ENCODE peak calls at places on chromosomes 4 and X, in four cellular contexts. U, P, Y and X are unnamed samples.

GRCh38 chr4:128525939-128526630 is 238.5 kb upstream of the PGRMC2 start:
- DNase-seq in P (no peak), Y (no peak), U (no peak), X (no peak)

GRCh38 chr4:67712000-67712625 is 11.2 kb upstream of the UBA6 start:
- DNase-seq in Y (no peak), P (no peak), U (no peak), X (no peak)

GRCh38 chrX:133054761-133055385 is 42.0 kb downstream of the USP26 start:
- DNase-seq in U (no peak), P (no peak), Y (no peak), X (no peak)

GRCh38 chr4:104451573-104451972 is 43.1 kb downstream of the CXXC4 start:
- DNase-seq in Y (no peak), P (no peak), U (no peak), X (no peak)

GRCh38 chr4:147582386-147583077 is 34.7 kb upstream of the TMEM184C start:
- DNase-seq in P (no peak), U (no peak), Y (no peak), X (no peak)

GRCh38 chr4:38621831-38622230 is 42.2 kb upstream of the KLF3 start:
- DNase-seq in U (no peak), P (no peak), Y (no peak), X (no peak)

GRCh38 chr4:86822136-86822535 is 27.0 kb downstream of the SLC10A6 start:
- DNase-seq in U (no peak), Y (no peak), P (no peak), X (no peak)

GRCh38 chr4:83867221-83867620 is 331.3 kb downstream of the GPAT3 start:
- DNase-seq in U (no peak), Y (no peak), P (no peak), X (no peak)

GRCh38 chrX:118698516-118699247 is 28.7 kb upstream of the IL13RA1 start:
- DNase-seq in U (no peak), P (no peak), Y (no peak), X (no peak)

GRCh38 chr4:186249785-186250739 is 15.9 kb upstream of the F11 start:
- DNase-seq in Y (no peak), P (no peak), U (no peak), X (no peak)

GRCh38 chrX:64202808-64203320 is 2.6 kb downstream of the AMER1 start:
- DNase-seq in Y (no peak), P (no peak), U (no peak), X (no peak)

GRCh38 chr4:15682790-15683495 is 1.3 kb downstream of the FAM200B start:
- DNase-seq in Y (no peak), P (no peak), U (no peak), X (no peak)

GRCh38 chr4:52263612-52264011 is 212.5 kb downstream of the SPATA18 start:
- DNase-seq in U (no peak), P (no peak), Y (no peak), X (no peak)

GRCh38 chr4:38060829-38061431 is 100.7 kb downstream of the PTTG2 start:
- DNase-seq in P (no peak), Y (no peak), U (no peak), X (no peak)

GRCh38 chrX:5142644-5143043 is 1086.0 kb downstream of the NLGN4X start:
- DNase-seq in P (no peak), Y (no peak), U (no peak), X (no peak)

GRCh38 chr4:157992038-157992706 is 180.7 kb downstream of the GASK1B start:
- DNase-seq in U (peak), Y (no peak), P (peak), X (peak)

GRCh38 chrX:7110821-7111276 is 36.7 kb upstream of the STS start:
- DNase-seq in U (no peak), P (no peak), Y (peak), X (no peak)

GRCh38 chrX:138485767-138486166 is 225.8 kb downstream of the FGF13 start:
- DNase-seq in Y (no peak), P (no peak), U (no peak), X (no peak)

GRCh38 chrX:18995216-18995615 is 11.3 kb upstream of the PHKA2 start:
- DNase-seq in Y (no peak), U (no peak), P (peak), X (peak)

GRCh38 chrX:54076903-54077302 is 32.6 kb upstream of the PHF8 start:
- DNase-seq in Y (no peak), P (no peak), U (no peak), X (no peak)

GRCh38 chr4:968621-969394 is 4.6 kb downstream of the DGKQ start:
- DNase-seq in U (no peak), P (no peak), Y (no peak), X (no peak)

GRCh38 chrX:31266172-31267076 is 194.6 kb upstream of the FTHL17 start:
- DNase-seq in P (no peak), Y (no peak), U (peak), X (peak)

GRCh38 chr4:137609693-137610450 is 77.6 kb upstream of the PCDH18 start:
- DNase-seq in U (no peak), P (no peak), Y (no peak), X (no peak)
- TF ChIP-seq POLR2AphosphoS2 in U (no peak), P (no peak), Y (no peak), X (no peak)

GRCh38 chrX:65667157-65667502 is 324 bp upstream of the MSN start:
- DNase-seq in U (no peak), P (no peak), Y (no peak), X (no peak)

GRCh38 chrX:65671966-65672365 is 4.5 kb downstream of the MSN start:
- DNase-seq in P (no peak), Y (no peak), U (no peak), X (no peak)

GRCh38 chrX:65671286-65671685 is 3.8 kb downstream of the MSN start:
- DNase-seq in P (no peak), U (no peak), Y (no peak), X (no peak)

GRCh38 chrX:65667503-65668355 is at the start of gene MSN:
- DNase-seq in P (peak), Y (no peak), U (peak), X (no peak)

GRCh38 chrX:65668362-65669310 is 1.2 kb downstream of the MSN start:
- DNase-seq in U (peak), Y (peak), P (peak), X (no peak)
- TF ChIP-seq POLR2AphosphoS2 in U (no peak), Y (peak), P (no peak), X (no peak)

DNA sequence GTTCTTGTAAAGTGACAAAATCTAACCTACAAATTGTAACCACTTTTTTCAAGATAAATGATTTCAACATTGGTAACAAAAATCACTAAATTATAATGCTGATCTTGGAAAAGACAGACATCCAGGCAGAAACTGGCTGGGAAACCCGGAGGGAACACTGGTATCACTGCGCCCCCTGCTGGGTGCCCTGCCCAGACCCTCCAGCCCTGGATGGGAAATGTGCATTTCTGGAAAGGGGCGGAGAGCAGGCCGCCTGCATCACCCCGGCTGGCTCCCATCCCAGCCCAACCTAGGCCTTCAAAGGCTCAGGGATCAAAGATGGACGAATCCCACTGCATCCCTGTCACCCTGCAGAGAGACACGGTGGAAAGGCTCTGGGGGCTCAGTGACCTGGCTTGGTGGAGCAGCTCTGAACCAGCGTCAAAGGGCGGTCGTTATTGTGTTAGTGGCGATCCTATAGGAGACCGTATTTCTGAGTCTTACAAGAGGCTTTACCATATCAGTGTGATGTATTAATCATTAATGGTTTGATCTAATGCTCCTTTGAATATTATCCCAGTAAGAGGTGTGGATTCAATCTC is 37.3 kb downstream of the ACOX3 start:
- DNase-seq in P (peak), Y (no peak), U (peak), X (peak)
- TF ChIP-seq POLR2AphosphoS2 in P (no peak), Y (no peak), U (no peak), X (no peak)

GRCh38 chr4:36269116-36269515 is 12.3 kb upstream of the DTHD1 start:
- DNase-seq in P (no peak), Y (no peak), U (no peak), X (no peak)
- TF ChIP-seq POLR2AphosphoS2 in P (no peak), Y (no peak), U (no peak), X (no peak)

GRCh38 chrX:114798902-114799301 is 215.0 kb downstream of the HTR2C start:
- DNase-seq in P (no peak), Y (no peak), U (no peak), X (no peak)
- TF ChIP-seq POLR2AphosphoS2 in P (no peak), Y (no peak), U (no peak), X (no peak)

GRCh38 chrX:103442536-103442901 is 66.2 kb downstream of the BEX3 start:
- DNase-seq in P (no peak), Y (no peak), U (no peak), X (no peak)
- TF ChIP-seq POLR2AphosphoS2 in P (no peak), Y (no peak), U (no peak), X (no peak)

GRCh38 chr4:98794565-98795205 is 134.2 kb downstream of the EIF4E start:
- DNase-seq in P (no peak), Y (no peak), U (peak), X (no peak)
- TF ChIP-seq POLR2AphosphoS2 in P (no peak), Y (no peak), U (no peak), X (no peak)

GRCh38 chr4:4675051-4675581 is 133.3 kb upstream of the STX18 start:
- DNase-seq in U (no peak), Y (no peak), P (no peak), X (no peak)

GRCh38 chr4:4673070-4673469 is 131.2 kb upstream of the STX18 start:
- DNase-seq in Y (no peak), P (peak), U (peak), X (no peak)

GRCh38 chr4:4671774-4672349 is 130.0 kb upstream of the STX18 start:
- DNase-seq in Y (no peak), U (no peak), P (no peak), X (no peak)

GRCh38 chr4:4670869-4671268 is 129.0 kb upstream of the STX18 start:
- DNase-seq in P (no peak), Y (no peak), U (no peak), X (peak)

DNA sequence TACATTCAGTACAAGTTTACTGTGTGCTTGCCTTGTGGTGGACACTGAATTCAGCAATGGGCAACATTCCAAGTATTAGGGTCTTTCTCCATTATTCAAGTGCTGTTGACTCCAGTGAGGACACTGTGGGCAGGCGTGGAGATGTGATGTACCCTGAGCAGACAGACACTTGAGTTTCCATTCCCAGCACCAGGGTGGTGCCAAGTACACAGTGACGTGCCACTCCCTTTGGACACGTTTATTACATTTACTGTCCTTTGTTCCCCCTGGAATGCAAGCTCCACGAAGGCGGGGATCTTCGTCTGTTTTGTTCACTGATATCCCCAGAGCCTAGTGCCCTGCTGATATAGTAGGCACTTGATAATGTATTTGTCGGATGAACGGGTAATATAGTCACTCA is 130.5 kb upstream of the STX18 start:
- DNase-seq in U (no peak), Y (no peak), P (no peak), X (no peak)
- TF ChIP-seq POLR2AphosphoS2 in U (no peak), Y (no peak), P (no peak), X (no peak)